ENCODE peak calls at places on chromosome 6, in ten cellular contexts. W is astrocyte of the cerebellum, J is AG09309, Z is SK-N-SH, M is foreskin fibroblast, Y is astrocyte of the spinal cord, I is hepatocyte, Q is colonic mucosa, B is fibroblast of mammary gland, H is AG10803. X is an unnamed sample.

GRCh38 chr6:157556671-157557430 is 175.9 kb downstream of the ZDHHC14 start:
- DNase-seq in W (no peak), J (no peak), Z (no peak), M (no peak), Y (no peak), I (no peak), Q (peak; percentile 24), B (no peak), H (no peak), X (no peak)

GRCh38 chr6:26183581-26184408 is 96.6 kb downstream of the HFE start:
- DNase-seq in W (peak; percentile 85), J (peak; percentile 66), Z (peak; percentile 71), M (peak; percentile 73), Y (peak; percentile 94), I (peak; percentile 80), Q (peak; percentile 78), B (peak; percentile 85), H (peak; percentile 88), X (peak; percentile 75)

GRCh38 chr6:138690975-138691594 is 82.5 kb upstream of the CCDC28A start:
- DNase-seq in W (no peak), J (no peak), Z (no peak), M (no peak), Y (no peak), I (no peak), Q (no peak), B (no peak), H (no peak), X (no peak)

GRCh38 chr6:52881996-52882841 is 27.3 kb downstream of the GSTA3 start:
- DNase-seq in W (peak; percentile 35), J (peak; percentile 32), Z (peak; percentile 76), M (peak; percentile 53), Y (peak; percentile 57), I (peak; percentile 77), Q (peak; percentile 82), B (peak; percentile 73), H (peak; percentile 64), X (peak; percentile 49)

GRCh38 chr6:26215200-26216014 is 128.2 kb downstream of the HFE start:
- DNase-seq in W (no peak), J (no peak), Z (no peak), M (no peak), Y (peak; percentile 43), I (no peak), Q (no peak), B (no peak), H (no peak), X (no peak)

GRCh38 chr6:126337323-126337722 is 2.6 kb upstream of the CENPW start:
- DNase-seq in W (no peak), J (peak; percentile 52), Z (no peak), M (peak; percentile 75), Y (no peak), I (peak; percentile 26), Q (no peak), B (peak; percentile 91), H (peak; percentile 84), X (peak; percentile 72)

GRCh38 chr6:4103929-4104328 is 25.0 kb upstream of the FAM217A start:
- DNase-seq in W (no peak), J (no peak), Z (no peak), M (no peak), Y (no peak), I (no peak), Q (peak; percentile 35), B (no peak), H (no peak), X (no peak)

GRCh38 chr6:104597541-104598050 is 262.1 kb downstream of the HACE1 start:
- DNase-seq in W (peak; percentile 9), J (peak; percentile 5), Z (no peak), M (peak; percentile 11), Y (peak; percentile 33), I (no peak), Q (no peak), B (peak; percentile 67), H (peak; percentile 65), X (no peak)

GRCh38 chr6:132937466-132937906 is 123.1 kb downstream of the RPS12 start:
- DNase-seq in W (no peak), J (no peak), Z (peak; percentile 43), M (no peak), Y (peak; percentile 53), I (peak; percentile 77), Q (peak; percentile 30), B (peak; percentile 51), H (peak; percentile 16), X (peak; percentile 15)

GRCh38 chr6:96520039-96520850 is 1.4 kb upstream of the UFL1 start:
- DNase-seq in W (peak; percentile 16), J (no peak), Z (no peak), M (no peak), Y (peak; percentile 58), I (peak; percentile 64), Q (peak; percentile 59), B (peak; percentile 15), H (no peak), X (no peak)

GRCh38 chr6:113894712-113895674 is 37.8 kb downstream of the MARCKS start:
- DNase-seq in W (no peak), J (no peak), Z (no peak), M (no peak), Y (no peak), I (no peak), Q (no peak), B (peak; percentile 46), H (peak; percentile 44), X (no peak)

GRCh38 chr6:138814179-138814834 is 18.4 kb downstream of the ECT2L start:
- DNase-seq in W (no peak), J (no peak), Z (no peak), M (no peak), Y (no peak), I (peak; percentile 15), Q (no peak), B (no peak), H (no peak), X (no peak)

GRCh38 chr6:18493421-18493891 is 106.3 kb downstream of the RNF144B start:
- DNase-seq in W (no peak), J (no peak), Z (no peak), M (no peak), Y (no peak), I (no peak), Q (no peak), B (no peak), H (no peak), X (no peak)

DNA sequence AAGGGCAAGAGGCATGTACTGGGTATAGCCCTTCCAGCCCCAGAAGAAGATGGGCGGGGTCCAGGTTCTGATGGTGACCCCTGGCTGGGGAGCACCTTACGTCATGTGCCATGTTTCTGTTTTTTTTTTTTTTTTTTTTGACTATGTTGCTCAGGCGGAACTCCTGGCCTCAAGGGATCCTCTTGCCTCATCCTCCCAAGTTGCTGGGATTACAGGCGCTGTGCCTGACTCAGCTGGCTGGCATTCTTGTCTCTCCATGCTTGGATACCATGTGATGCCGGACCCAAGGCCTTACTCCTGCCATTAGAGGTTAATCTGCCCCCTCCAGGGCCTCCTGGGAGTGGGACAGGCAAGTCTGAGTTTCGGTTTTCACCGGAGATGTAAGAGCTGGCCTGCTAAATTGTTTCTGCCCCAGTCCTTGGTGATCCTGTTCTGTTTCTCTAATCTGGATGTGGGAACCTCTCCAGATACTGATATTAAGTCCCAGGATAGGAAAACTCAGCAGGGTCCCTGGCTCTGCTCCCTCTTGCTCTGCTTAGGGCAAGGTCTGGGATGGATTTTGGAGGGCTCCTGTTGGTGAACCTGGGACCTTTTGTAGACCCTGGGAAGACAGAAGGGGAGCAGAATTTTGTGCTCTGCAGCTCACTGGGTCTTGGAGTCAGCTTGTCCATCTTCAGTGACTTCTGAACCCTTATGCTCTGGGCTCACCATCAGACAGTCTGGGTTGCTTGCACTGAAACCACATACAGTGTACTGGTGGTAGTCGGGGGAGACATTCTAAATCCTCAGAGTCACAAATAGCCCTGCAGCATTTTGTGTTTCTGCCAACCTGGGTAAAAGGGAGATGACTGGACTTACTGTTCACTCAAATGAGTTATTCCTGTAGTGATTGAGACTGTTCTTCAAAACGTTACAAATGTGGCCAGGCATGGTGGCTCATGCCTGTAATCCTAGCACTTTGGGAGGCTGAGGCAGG is 45.1 kb downstream of the PTK7 start:
- DNase-seq in W (peak; percentile 82), J (peak; percentile 95), Z (no peak), M (peak; percentile 99), Y (peak; percentile 96), I (peak; percentile 87), Q (no peak), B (peak; percentile 99), H (peak; percentile 99), X (peak; percentile 84)
- TF ChIP-seq CTCF in W (no peak), J (no peak), Z (peak; percentile 32), M (no peak), Y (peak; percentile 12), I (no peak), Q (no peak), B (peak; percentile 12), H (peak; percentile 37), X (no peak)

GRCh38 chr6:11098009-11098408 is 4.4 kb downstream of the SMIM13 start:
- DNase-seq in W (no peak), J (no peak), Z (no peak), M (no peak), Y (no peak), I (peak; percentile 38), Q (no peak), B (no peak), H (no peak), X (no peak)

GRCh38 chr6:11097476-11097875 is 3.8 kb downstream of the SMIM13 start:
- DNase-seq in W (no peak), J (no peak), Z (no peak), M (no peak), Y (no peak), I (no peak), Q (no peak), B (no peak), H (no peak), X (no peak)

GRCh38 chr6:11094411-11094851 is 797 bp downstream of the SMIM13 start:
- DNase-seq in W (no peak), J (no peak), Z (peak; percentile 65), M (peak; percentile 28), Y (peak; percentile 61), I (peak; percentile 64), Q (peak; percentile 66), B (peak; percentile 49), H (peak; percentile 42), X (peak; percentile 27)

GRCh38 chr6:11093591-11094410 is at the start of gene SMIM13:
- DNase-seq in W (peak; percentile 96), J (peak; percentile 93), Z (peak; percentile 98), M (peak; percentile 99), Y (peak; percentile 99), I (peak; percentile 98), Q (peak; percentile 98), B (peak; percentile 97), H (peak; percentile 97), X (peak; percentile 97)

GRCh38 chr6:11096109-11096508 is 2.5 kb downstream of the SMIM13 start:
- DNase-seq in W (peak; percentile 36), J (peak; percentile 52), Z (peak; percentile 27), M (peak; percentile 65), Y (peak; percentile 55), I (peak; percentile 66), Q (peak; percentile 42), B (peak; percentile 81), H (peak; percentile 73), X (no peak)
- H3K4me3 ChIP-seq in W (peak overlapping the region; percentile 9), J (no peak overlapping the region), Z (peak overlapping the region; percentile 86), M (peak overlapping the region; percentile 95), Y (no peak overlapping the region), I (no peak overlapping the region), Q (no peak overlapping the region), B (no peak overlapping the region), H (no peak overlapping the region), X (no peak overlapping the region)

GRCh38 chr6:2760882-2761842 is 4.0 kb upstream of the WRNIP1 start:
- DNase-seq in W (no peak), J (no peak), Z (no peak), M (no peak), Y (no peak), I (no peak), Q (no peak), B (no peak), H (no peak), X (no peak)
- TF ChIP-seq CTCF in W (no peak), J (peak; percentile 19), Z (peak; percentile 40), M (peak; percentile 5), Y (peak; percentile 31), I (peak; percentile 23), Q (peak; percentile 24), B (peak; percentile 40), H (peak; percentile 16), X (no peak)

GRCh38 chr6:141326925-141327324 is 805.8 kb upstream of the GJE1 start:
- DNase-seq in W (no peak), J (no peak), Z (no peak), M (peak; percentile 2), Y (no peak), I (no peak), Q (no peak), B (no peak), H (no peak), X (no peak)
- H3K4me3 ChIP-seq in W (no peak overlapping the region), J (peak overlapping the region; percentile 7), Z (peak overlapping the region; percentile 25), M (peak overlapping the region; percentile 53), Y (peak overlapping the region; percentile 17), I (no peak overlapping the region), Q (no peak overlapping the region), B (peak overlapping the region; percentile 18), H (peak overlapping the region; percentile 48), X (no peak overlapping the region)

X was measured in uterus.